ENCODE peak calls at places on chromosomes 12 and 14, in five cellular contexts. U is mammary epithelial cell; S is CD8-positive, alpha-beta T cell; J is adrenal gland; W is fibroblast of lung. B is an unnamed sample.

GRCh38 chr12:67269632-67270578 is 747 bp downstream of the CAND1 start:
- DNase-seq in U (peak), S (peak), J (peak), W (peak), B (peak)

GRCh38 chr14:52369305-52369781 is 55.2 kb downstream of the PTGER2 start:
- DNase-seq in U (peak), S (no peak), J (no peak), W (peak), B (no peak)

GRCh38 chr12:127663716-127664115 is 603.3 kb upstream of the TMEM132C start:
- DNase-seq in U (no peak), S (no peak), J (no peak), W (no peak), B (no peak)

GRCh38 chr14:26730929-26731618 is 133.2 kb upstream of the NOVA1 start:
- DNase-seq in U (no peak), S (no peak), J (no peak), W (peak), B (no peak)

GRCh38 chr12:29961231-29961630 is 177.5 kb upstream of the TMTC1 start:
- DNase-seq in U (peak), S (no peak), J (no peak), W (peak), B (no peak)

GRCh38 chr12:100799770-100800169 is 5.2 kb downstream of the ANO4 start:
- DNase-seq in U (peak), S (no peak), J (no peak), W (peak), B (no peak)

GRCh38 chr12:80937391-80938238 is at the start of gene LIN7A:
- DNase-seq in U (peak), S (no peak), J (no peak), W (peak), B (no peak)

GRCh38 chr12:76872415-76872814 is 6.4 kb downstream of the CSRP2 start:
- DNase-seq in U (no peak), S (no peak), J (no peak), W (no peak), B (no peak)

GRCh38 chr14:104844306-104845032 is 20.6 kb upstream of the CEP170B start:
- DNase-seq in U (no peak), S (no peak), J (no peak), W (no peak), B (no peak)

GRCh38 chr12:113862570-113863454 is 103.3 kb downstream of the RBM19 start:
- DNase-seq in U (peak), S (no peak), J (no peak), W (peak), B (no peak)

GRCh38 chr14:54818201-54819133 is 84.2 kb downstream of the GCH1 start:
- DNase-seq in U (no peak), S (no peak), J (peak), W (peak), B (no peak)

GRCh38 chr14:88863167-88863566 is 38.7 kb downstream of the TTC8 start:
- DNase-seq in U (no peak), S (no peak), J (no peak), W (no peak), B (no peak)

GRCh38 chr14:88668448-88669116 is 105.7 kb downstream of the ZC3H14 start:
- DNase-seq in U (no peak), S (no peak), J (no peak), W (no peak), B (no peak)

GRCh38 chr14:62101650-62102355 is 339.6 kb downstream of the SNAPC1 start:
- DNase-seq in U (no peak), S (no peak), J (no peak), W (no peak), B (no peak)

GRCh38 chr12:1908758-1909157 is 9.7 kb downstream of the CACNA2D4 start:
- DNase-seq in U (no peak), S (no peak), J (no peak), W (no peak), B (no peak)

GRCh38 chr14:56004323-56004722 is 113.9 kb upstream of the PELI2 start:
- DNase-seq in U (no peak), S (no peak), J (no peak), W (no peak), B (no peak)

GRCh38 chr14:49879683-49880204 is 13.1 kb upstream of the ARF6 start:
- DNase-seq in U (peak), S (peak), J (peak), W (peak), B (peak)

GRCh38 chr12:106304001-106304421 is 1.5 kb downstream of the TCP11L2 start:
- DNase-seq in U (no peak), S (no peak), J (no peak), W (no peak), B (peak)

GRCh38 chr14:73718742-73719251 is 4.6 kb upstream of the PNMA1 start:
- DNase-seq in U (no peak), S (no peak), J (no peak), W (no peak), B (no peak)

GRCh38 chr14:34981743-34982420 is 910 bp upstream of the SRP54 start:
- DNase-seq in U (no peak), S (peak), J (peak), W (peak), B (no peak)

GRCh38 chr14:67263499-67264149 is 22.4 kb downstream of the PALS1 start:
- DNase-seq in U (no peak), S (no peak), J (no peak), W (peak), B (no peak)

GRCh38 chr14:102665665-102666064 is 73.2 kb downstream of the RCOR1 start:
- DNase-seq in U (no peak), S (no peak), J (no peak), W (no peak), B (no peak)

GRCh38 chr14:31568671-31569070 is 7.5 kb downstream of the NUBPL start:
- DNase-seq in U (no peak), S (no peak), J (peak), W (peak), B (no peak)

GRCh38 chr12:119594772-119595445 is 1.3 kb downstream of the TMEM233 start:
- DNase-seq in U (no peak), S (no peak), J (no peak), W (peak), B (no peak)

GRCh38 chr14:50602035-50602434 is 42.1 kb downstream of the ATL1 start:
- DNase-seq in U (no peak), S (no peak), J (no peak), W (no peak), B (no peak)

GRCh38 chr12:122243965-122244364 is 18.1 kb upstream of the DIABLO start:
- DNase-seq in U (no peak), S (peak), J (no peak), W (no peak), B (peak)

GRCh38 chr12:74689071-74689655 is 151.5 kb downstream of the ATXN7L3B start:
- DNase-seq in U (peak), S (no peak), J (no peak), W (peak), B (peak)

GRCh38 chr12:113134521-113134951 is 1.0 kb downstream of the RASAL1 start:
- DNase-seq in U (no peak), S (no peak), J (no peak), W (no peak), B (no peak)

GRCh38 chr12:110794623-110795280 is 52.0 kb upstream of the CCDC63 start:
- DNase-seq in U (peak), S (no peak), J (peak), W (no peak), B (no peak)

GRCh38 chr14:69648480-69649414 is 37.4 kb downstream of the SUSD6 start:
- DNase-seq in U (no peak), S (no peak), J (no peak), W (peak), B (no peak)

GRCh38 chr12:40474630-40475029 is 217.6 kb upstream of the CNTN1 start:
- DNase-seq in U (peak), S (no peak), J (no peak), W (no peak), B (no peak)

GRCh38 chr12:559907-560455 is 100.2 kb downstream of the B4GALNT3 start:
- DNase-seq in U (no peak), S (no peak), J (no peak), W (no peak), B (no peak)

GRCh38 chr12:62268956-62269355 is 8.8 kb downstream of the USP15 start:
- DNase-seq in U (peak), S (no peak), J (no peak), W (peak), B (no peak)

GRCh38 chr12:106736051-106736957 is 38.2 kb upstream of the RIC8B start:
- DNase-seq in U (no peak), S (peak), J (no peak), W (no peak), B (peak)

GRCh38 chr12:15193927-15194326 is 27.3 kb downstream of the RERG start:
- DNase-seq in U (no peak), S (no peak), J (peak), W (peak), B (no peak)

GRCh38 chr12:52539024-52539820 is 13.7 kb downstream of the KRT71 start:
- DNase-seq in U (peak), S (no peak), J (no peak), W (peak), B (no peak)

GRCh38 chr12:34219046-34219770 is 196.9 kb downstream of the ALG10 start:
- DNase-seq in U (no peak), S (peak), J (no peak), W (no peak), B (no peak)

GRCh38 chr14:90556050-90556477 is 159.2 kb downstream of the CALM1 start:
- DNase-seq in U (no peak), S (no peak), J (peak), W (no peak), B (no peak)
- H3K4me3 ChIP-seq in U (no peak), S (no peak), J (peak), W (no peak), B (no peak)

GRCh38 chr14:65927871-65928270 is 515.3 kb downstream of the FUT8 start:
- DNase-seq in U (no peak), S (peak), J (no peak), W (no peak), B (peak)
- H3K4me3 ChIP-seq in U (no peak), S (no peak), J (no peak), W (no peak), B (no peak)

GRCh38 chr12:56722832-56723231 is 2.3 kb downstream of the NACA start:
- DNase-seq in U (no peak), S (no peak), J (no peak), W (no peak), B (no peak)
- H3K4me3 ChIP-seq in U (peak), S (peak), J (no peak), W (peak), B (peak)

GRCh38 chr12:116273813-116274551 is 3.5 kb downstream of the MED13L start:
- DNase-seq in U (peak), S (no peak), J (no peak), W (no peak), B (no peak)

GRCh38 chr12:116277393-116278258 is at the start of gene MED13L:
- DNase-seq in U (peak), S (peak), J (peak), W (peak), B (peak)

GRCh38 chr12:116278259-116278595 is 734 bp upstream of the MED13L start:
- DNase-seq in U (no peak), S (no peak), J (no peak), W (no peak), B (no peak)

GRCh38 chr12:116276433-116277216 is 868 bp downstream of the MED13L start:
- DNase-seq in U (peak), S (peak), J (peak), W (peak), B (peak)

GRCh38 chr12:116274552-116275375 is 2.7 kb downstream of the MED13L start:
- DNase-seq in U (no peak), S (no peak), J (no peak), W (no peak), B (no peak)
- H3K4me3 ChIP-seq in U (peak), S (no peak), J (no peak), W (peak), B (no peak)